ENCODE peak calls at places on chromosomes 5 and 9, in six cellular contexts. Q is mesenchymal stem cell, W is H9, X is neuronal stem cell, A is H1, G is trophoblast cell. E is an unnamed sample.

GRCh38 chr5:14305045-14305444 is 161.9 kb downstream of the TRIO start:
- DNase-seq in W (no peak), G (peak; percentile 56), X (no peak), Q (peak; percentile 91), A (no peak), E (peak; percentile 94)

GRCh38 chr5:113170707-113171106 is 194.1 kb downstream of the DCP2 start:
- DNase-seq in X (no peak), W (no peak), Q (no peak), G (no peak), A (peak; percentile 29), E (peak; percentile 69)

GRCh38 chr5:72209515-72210115 is 102.3 kb downstream of the MAP1B start:
- DNase-seq in Q (no peak), W (peak; percentile 39), A (no peak), G (no peak), X (no peak), E (no peak)

GRCh38 chr9:19471737-19472648 is 63.2 kb downstream of the ACER2 start:
- DNase-seq in Q (peak; percentile 61), W (peak; percentile 87), A (peak; percentile 88), G (peak; percentile 84), X (peak; percentile 57), E (peak; percentile 33)

GRCh38 chr9:99365233-99365980 is 143.3 kb downstream of the SEC61B start:
- DNase-seq in W (no peak), X (no peak), A (no peak), G (peak; percentile 76), Q (no peak), E (peak; percentile 71)

GRCh38 chr5:138663009-138663408 is 87.8 kb upstream of the HSPA9 start:
- DNase-seq in A (no peak), X (no peak), G (no peak), W (no peak), Q (no peak), E (no peak)

GRCh38 chr9:5529683-5530221 is 19.4 kb downstream of the PDCD1LG2 start:
- DNase-seq in A (no peak), G (peak; percentile 20), X (no peak), W (no peak), Q (no peak), E (peak; percentile 74)

GRCh38 chr5:173324115-173325001 is 3.9 kb downstream of the STC2 start:
- DNase-seq in W (no peak), G (no peak), Q (no peak), X (no peak), A (no peak), E (peak; percentile 89)

GRCh38 chr5:100595152-100595811 is 60.1 kb downstream of the FAM174A start:
- DNase-seq in A (no peak), Q (peak; percentile 94), X (no peak), G (peak; percentile 42), W (no peak), E (peak; percentile 97)

GRCh38 chr5:93330506-93330905 is 250.5 kb downstream of the NR2F1-AS1 start:
- DNase-seq in A (no peak), G (no peak), Q (no peak), W (no peak), X (no peak), E (peak; percentile 79)

GRCh38 chr5:127838661-127839060 is 135.5 kb downstream of the CCDC192 start:
- DNase-seq in Q (peak; percentile 65), W (peak; percentile 43), A (no peak), G (no peak), X (no peak), E (peak; percentile 64)

GRCh38 chr9:128127568-128127989 is at the start of gene PTGES2:
- DNase-seq in W (no peak), Q (peak; percentile 91), G (peak; percentile 94), A (peak; percentile 80), X (peak; percentile 76), E (peak; percentile 78)

GRCh38 chr5:43631182-43631910 is 28.4 kb downstream of the NNT start:
- DNase-seq in X (peak; percentile 65), G (peak; percentile 91), A (peak; percentile 54), W (peak; percentile 66), Q (peak; percentile 84), E (peak; percentile 87)

GRCh38 chr5:36669015-36669651 is 62.7 kb downstream of the SLC1A3 start:
- DNase-seq in W (no peak), A (no peak), Q (no peak), X (no peak), G (no peak), E (no peak)

GRCh38 chr5:112866739-112867138 is 5.7 kb downstream of the SRP19 start:
- DNase-seq in A (no peak), W (no peak), Q (no peak), X (no peak), G (no peak), E (no peak)

GRCh38 chr5:172437445-172438303 is 16.7 kb downstream of the SH3PXD2B start:
- DNase-seq in W (no peak), A (no peak), Q (peak; percentile 94), G (peak; percentile 52), X (no peak), E (peak; percentile 79)

GRCh38 chr9:20658677-20659473 is 25.2 kb upstream of the FOCAD start:
- DNase-seq in Q (peak; percentile 62), W (no peak), G (peak; percentile 19), X (no peak), A (no peak), E (no peak)

GRCh38 chr5:109927639-109928038 is 237.9 kb downstream of the MAN2A1 start:
- DNase-seq in G (no peak), A (no peak), Q (no peak), W (no peak), X (no peak), E (no peak)

DNA sequence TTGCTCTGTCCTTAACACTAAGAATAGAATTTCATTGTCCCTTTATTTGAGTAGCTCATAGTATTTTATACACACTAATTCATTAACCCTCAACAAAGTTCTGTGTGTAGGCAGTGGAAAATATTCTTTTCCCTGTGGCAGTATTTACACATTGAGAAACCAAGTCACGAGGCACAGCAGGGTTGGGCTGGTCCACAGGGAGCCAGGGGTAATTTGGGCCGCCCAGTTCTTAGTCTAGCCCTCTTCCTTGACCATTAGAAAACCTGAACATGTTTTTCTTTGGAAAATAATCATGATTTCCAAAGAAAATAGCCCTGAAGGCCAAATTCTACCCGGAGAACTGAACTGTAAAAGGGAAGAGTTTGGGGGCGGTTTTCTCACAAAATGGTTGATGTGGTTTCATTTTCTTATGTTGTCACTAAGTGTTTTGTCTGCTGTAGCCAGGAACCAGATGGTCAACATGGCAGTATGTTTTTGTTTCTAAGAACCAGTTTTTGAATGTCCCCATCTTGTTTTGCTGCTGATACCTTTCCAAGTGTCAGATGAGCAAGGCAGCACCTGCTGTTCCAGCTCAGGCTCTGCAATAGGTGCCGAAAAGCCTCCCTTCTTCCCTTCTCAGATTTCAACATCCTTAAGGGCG is 29.6 kb downstream of the ARHGEF28 start:
- DNase-seq in X (no peak), G (no peak), W (no peak), A (no peak), Q (no peak), E (no peak)
- H3K9me3 ChIP-seq in X (no peaks in the 10 kb centered on the region), G (no peaks in the 10 kb centered on the region), W (no peaks in the 10 kb centered on the region), A (no peaks in the 10 kb centered on the region), Q (no peaks in the 10 kb centered on the region), E (no peaks in the 10 kb centered on the region)

DNA sequence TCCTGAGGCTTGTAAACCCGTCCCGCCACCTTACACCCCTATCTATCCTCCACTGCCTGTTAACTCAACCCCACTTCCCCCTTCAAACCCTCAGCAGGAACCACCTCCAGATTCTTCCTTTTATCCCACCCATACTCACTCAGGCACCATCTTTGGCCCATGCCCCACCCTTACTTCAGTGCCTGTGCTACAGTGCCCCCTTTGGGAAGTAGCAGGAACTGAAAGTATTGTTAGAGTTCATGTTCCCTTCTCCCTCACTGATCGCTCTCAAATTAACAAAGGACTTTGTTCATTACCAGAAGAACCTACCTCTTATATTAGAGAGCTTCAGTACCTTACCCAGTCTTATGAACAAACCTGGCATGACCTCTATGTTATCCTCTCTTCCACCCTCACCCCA is 92.2 kb upstream of the MOCS2 start:
- DNase-seq in X (no peak), W (no peak), Q (no peak), A (no peak), G (no peak), E (no peak)
- H2AK5ac ChIP-seq in X (no peak overlapping the region), W (no peak overlapping the region), Q (no peak overlapping the region), A (no peak overlapping the region), G (no peak overlapping the region), E (no peak overlapping the region)

DNA sequence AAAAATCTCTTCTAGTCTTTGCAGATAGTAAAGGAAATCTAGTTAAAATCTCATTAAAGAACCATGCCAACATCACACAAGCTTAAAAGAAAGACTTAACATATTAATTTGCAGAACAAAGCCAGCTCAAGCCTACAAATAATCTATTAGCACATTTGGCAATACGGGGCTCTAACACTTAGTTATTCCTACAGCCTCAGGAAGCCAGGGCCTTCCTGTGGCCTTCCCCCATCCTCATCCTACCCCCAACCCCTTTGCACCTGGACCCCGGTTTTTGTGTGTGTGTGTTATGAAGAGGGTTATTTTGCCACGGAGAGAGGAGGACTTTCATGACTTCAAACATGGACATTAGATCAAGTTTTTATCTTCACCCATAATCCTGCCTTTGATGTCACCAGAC is 64.6 kb downstream of the FOXB2 start:
- DNase-seq in G (no peak), A (no peak), Q (no peak), W (no peak), X (no peak), E (no peak)
- H3K4me1 ChIP-seq in G (no peaks in the 10 kb centered on the region), A (peaks cover 9% of the 10 kb centered on the region), Q (no peaks in the 10 kb centered on the region), W (peaks cover 4% of the 10 kb centered on the region), X (no peaks in the 10 kb centered on the region), E (no peaks in the 10 kb centered on the region)

DNA sequence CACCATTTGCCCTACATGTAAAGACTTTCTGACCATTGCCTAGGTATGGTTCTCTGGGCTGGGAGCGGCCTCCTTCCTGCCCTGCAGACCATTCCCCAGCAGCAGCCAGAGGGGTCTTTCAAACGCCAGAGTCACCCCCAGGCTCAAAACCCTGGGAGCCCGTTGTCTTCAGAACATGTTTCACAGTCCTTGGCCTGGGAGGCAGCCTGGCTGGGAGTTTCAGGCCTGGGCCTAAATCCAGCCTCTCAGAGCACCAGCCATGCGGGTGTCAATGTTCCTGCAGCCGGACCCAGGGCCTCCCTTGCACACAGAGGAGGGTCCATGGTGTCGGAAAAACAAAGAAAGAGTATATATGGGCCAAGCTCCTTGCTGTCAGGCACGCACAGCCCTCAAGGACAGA is 145.2 kb upstream of the FOXD4L5 start:
- DNase-seq in G (no peak), X (no peak), A (no peak), Q (no peak), W (no peak), E (no peak)
- H3K9me3 ChIP-seq in G (peaks cover 44% of the 10 kb centered on the region), X (peaks cover 8% of the 10 kb centered on the region), A (peaks cover 86% of the 10 kb centered on the region), Q (no peaks in the 10 kb centered on the region), W (peaks cover 74% of the 10 kb centered on the region), E (peaks cover 17% of the 10 kb centered on the region)

GRCh38 chr5:154611341-154611767 is 133.3 kb upstream of the HAND1 start:
- DNase-seq in W (no peak), X (no peak), Q (peak; percentile 29), G (no peak), A (no peak), E (peak; percentile 18)

GRCh38 chr5:154610321-154611154 is 132.5 kb upstream of the HAND1 start:
- DNase-seq in X (peak; percentile 78), Q (peak; percentile 77), W (peak; percentile 90), A (peak; percentile 93), G (peak; percentile 82), E (peak; percentile 59)

GRCh38 chr5:154614595-154614994 is 136.6 kb upstream of the HAND1 start:
- DNase-seq in Q (no peak), X (no peak), W (no peak), A (no peak), G (no peak), E (no peak)

GRCh38 chr5:154612666-154613065 is 134.6 kb upstream of the HAND1 start:
- DNase-seq in A (no peak), X (no peak), Q (no peak), G (no peak), W (no peak), E (no peak)

DNA sequence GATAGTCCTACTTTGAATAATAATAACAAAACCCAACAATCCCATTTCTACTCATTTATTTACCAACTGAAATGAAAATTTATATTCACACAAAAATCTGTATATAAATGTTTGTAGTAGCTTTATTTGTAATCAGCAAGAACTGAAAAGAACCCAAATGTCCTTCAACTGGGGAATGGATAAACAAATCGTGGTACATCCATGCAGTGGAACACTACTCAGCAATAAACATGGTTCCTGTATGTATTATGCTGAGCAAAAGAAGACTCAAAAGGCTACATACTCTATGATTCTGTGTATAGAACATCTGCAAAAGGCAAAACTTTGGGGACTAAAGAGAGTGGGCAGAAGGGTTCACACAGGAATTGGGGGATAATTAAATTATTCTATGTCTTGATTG is 136.1 kb upstream of the HAND1 start:
- DNase-seq in A (no peak), X (no peak), W (no peak), G (no peak), Q (no peak), E (no peak)
- H2AK5ac ChIP-seq in A (no peak overlapping the region), X (no peak overlapping the region), W (no peak overlapping the region), G (no peak overlapping the region), Q (no peak overlapping the region), E (no peak overlapping the region)